ENCODE peak calls at places on chromosomes 16 and 17, in six cellular contexts. One of them, this sample, is unnamed.

GRCh38 chr17:83132251-83133081 is 53.1 kb downstream of the METRNL start:
- DNase-seq in fibroblast of lung: no peak
- DNase-seq in kidney: peak
- DNase-seq in keratinocyte: no peak
- DNase-seq in CD8-positive, alpha-beta T cell: no peak
- DNase-seq in brain microvascular endothelial cell: no peak
- DNase-seq in this sample: no peak

GRCh38 chr16:35881654-35882053 is 2422.2 kb downstream of the TP53TG3F start:
- DNase-seq in kidney: no peak
- DNase-seq in keratinocyte: no peak
- DNase-seq in fibroblast of lung: no peak
- DNase-seq in CD8-positive, alpha-beta T cell: no peak
- DNase-seq in brain microvascular endothelial cell: no peak
- DNase-seq in this sample: no peak

GRCh38 chr16:14117051-14117450 is 45.9 kb downstream of the MRTFB start:
- DNase-seq in keratinocyte: no peak
- DNase-seq in brain microvascular endothelial cell: no peak
- DNase-seq in kidney: no peak
- DNase-seq in fibroblast of lung: no peak
- DNase-seq in CD8-positive, alpha-beta T cell: no peak
- DNase-seq in this sample: no peak

GRCh38 chr17:1684307-1685189 is at the start of gene PRPF8:
- DNase-seq in brain microvascular endothelial cell: peak
- DNase-seq in kidney: peak
- DNase-seq in keratinocyte: peak
- DNase-seq in CD8-positive, alpha-beta T cell: peak
- DNase-seq in fibroblast of lung: peak
- DNase-seq in this sample: peak

GRCh38 chr16:74740795-74741304 is 33.8 kb downstream of the FA2H start:
- DNase-seq in fibroblast of lung: peak
- DNase-seq in keratinocyte: peak
- DNase-seq in kidney: peak
- DNase-seq in CD8-positive, alpha-beta T cell: no peak
- DNase-seq in brain microvascular endothelial cell: no peak
- DNase-seq in this sample: no peak

GRCh38 chr16:82609140-82609539 is 17.6 kb upstream of the CDH13 start:
- DNase-seq in kidney: peak
- DNase-seq in keratinocyte: no peak
- DNase-seq in fibroblast of lung: no peak
- DNase-seq in brain microvascular endothelial cell: no peak
- DNase-seq in CD8-positive, alpha-beta T cell: no peak
- DNase-seq in this sample: no peak

GRCh38 chr17:67779098-67779672 is 46.1 kb upstream of the BPTF start:
- DNase-seq in CD8-positive, alpha-beta T cell: peak
- DNase-seq in kidney: no peak
- DNase-seq in keratinocyte: no peak
- DNase-seq in fibroblast of lung: peak
- DNase-seq in brain microvascular endothelial cell: peak
- DNase-seq in this sample: peak

GRCh38 chr16:48576927-48577326 is 33.1 kb downstream of the N4BP1 start:
- DNase-seq in brain microvascular endothelial cell: no peak
- DNase-seq in keratinocyte: peak
- DNase-seq in fibroblast of lung: peak
- DNase-seq in CD8-positive, alpha-beta T cell: no peak
- DNase-seq in kidney: no peak
- DNase-seq in this sample: no peak

GRCh38 chr17:77446959-77447634 is 306.3 kb downstream of the SEC14L1 start:
- DNase-seq in brain microvascular endothelial cell: peak
- DNase-seq in CD8-positive, alpha-beta T cell: no peak
- DNase-seq in keratinocyte: no peak
- DNase-seq in kidney: no peak
- DNase-seq in fibroblast of lung: peak
- DNase-seq in this sample: no peak

GRCh38 chr17:77444653-77445029 is 303.9 kb downstream of the SEC14L1 start:
- DNase-seq in keratinocyte: no peak
- DNase-seq in brain microvascular endothelial cell: no peak
- DNase-seq in kidney: no peak
- DNase-seq in fibroblast of lung: peak
- DNase-seq in CD8-positive, alpha-beta T cell: no peak
- DNase-seq in this sample: no peak

GRCh38 chr17:77443743-77444260 is 303.0 kb downstream of the SEC14L1 start:
- DNase-seq in keratinocyte: no peak
- DNase-seq in brain microvascular endothelial cell: no peak
- DNase-seq in CD8-positive, alpha-beta T cell: no peak
- DNase-seq in fibroblast of lung: no peak
- DNase-seq in kidney: no peak
- DNase-seq in this sample: no peak

GRCh38 chr17:77445030-77445907 is 304.5 kb downstream of the SEC14L1 start:
- DNase-seq in fibroblast of lung: peak
- DNase-seq in brain microvascular endothelial cell: no peak
- DNase-seq in keratinocyte: no peak
- DNase-seq in CD8-positive, alpha-beta T cell: peak
- DNase-seq in kidney: no peak
- DNase-seq in this sample: no peak

DNA sequence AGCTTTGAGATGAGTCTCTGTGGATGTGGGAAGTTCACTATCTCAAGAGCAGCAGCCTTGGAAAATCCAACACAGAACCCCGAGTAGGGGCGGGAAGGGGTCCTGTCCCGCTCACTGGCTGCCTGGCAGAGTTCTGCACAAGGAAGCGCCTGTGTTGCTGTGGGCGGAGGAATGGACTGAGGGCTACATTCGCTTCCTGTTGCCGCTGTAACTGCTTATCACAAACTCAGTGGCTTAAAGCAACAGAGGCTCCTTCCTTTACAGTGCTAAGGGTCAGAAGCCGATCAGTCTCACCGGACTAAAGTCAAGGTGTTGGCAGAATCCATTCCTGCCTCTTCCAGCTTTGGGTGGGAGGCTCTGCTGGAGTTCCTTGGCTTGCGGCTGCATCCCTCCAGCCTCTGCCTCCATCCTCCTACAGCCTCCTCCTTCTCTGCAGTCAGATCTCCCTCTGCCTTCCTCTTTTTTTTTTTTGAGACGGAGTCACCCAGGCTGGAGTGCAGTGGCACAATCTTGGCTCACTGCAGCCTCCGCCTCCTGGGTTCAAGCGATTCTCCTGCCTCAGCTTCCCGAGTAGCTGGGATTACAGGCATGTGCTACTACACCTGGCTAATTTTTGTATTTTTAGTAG is 305.3 kb downstream of the SEC14L1 start:
- DNase-seq in fibroblast of lung: peak
- DNase-seq in keratinocyte: no peak
- DNase-seq in CD8-positive, alpha-beta T cell: peak
- DNase-seq in brain microvascular endothelial cell: peak
- DNase-seq in kidney: no peak
- DNase-seq in this sample: no peak
- TF ChIP-seq CTCF in fibroblast of lung: no peak
- TF ChIP-seq CTCF in keratinocyte: no peak
- TF ChIP-seq CTCF in CD8-positive, alpha-beta T cell: no peak
- TF ChIP-seq CTCF in brain microvascular endothelial cell: no peak
- TF ChIP-seq CTCF in kidney: no peak
- TF ChIP-seq CTCF in this sample: no peak

GRCh38 chr17:45847747-45848146 is 3.1 kb downstream of the SPPL2C start:
- DNase-seq in brain microvascular endothelial cell: no peak
- DNase-seq in keratinocyte: no peak
- DNase-seq in kidney: no peak
- DNase-seq in CD8-positive, alpha-beta T cell: no peak
- DNase-seq in fibroblast of lung: no peak
- DNase-seq in this sample: no peak
- TF ChIP-seq CTCF in brain microvascular endothelial cell: no peak
- TF ChIP-seq CTCF in keratinocyte: no peak
- TF ChIP-seq CTCF in kidney: no peak
- TF ChIP-seq CTCF in CD8-positive, alpha-beta T cell: no peak
- TF ChIP-seq CTCF in fibroblast of lung: no peak
- TF ChIP-seq CTCF in this sample: no peak

DNA sequence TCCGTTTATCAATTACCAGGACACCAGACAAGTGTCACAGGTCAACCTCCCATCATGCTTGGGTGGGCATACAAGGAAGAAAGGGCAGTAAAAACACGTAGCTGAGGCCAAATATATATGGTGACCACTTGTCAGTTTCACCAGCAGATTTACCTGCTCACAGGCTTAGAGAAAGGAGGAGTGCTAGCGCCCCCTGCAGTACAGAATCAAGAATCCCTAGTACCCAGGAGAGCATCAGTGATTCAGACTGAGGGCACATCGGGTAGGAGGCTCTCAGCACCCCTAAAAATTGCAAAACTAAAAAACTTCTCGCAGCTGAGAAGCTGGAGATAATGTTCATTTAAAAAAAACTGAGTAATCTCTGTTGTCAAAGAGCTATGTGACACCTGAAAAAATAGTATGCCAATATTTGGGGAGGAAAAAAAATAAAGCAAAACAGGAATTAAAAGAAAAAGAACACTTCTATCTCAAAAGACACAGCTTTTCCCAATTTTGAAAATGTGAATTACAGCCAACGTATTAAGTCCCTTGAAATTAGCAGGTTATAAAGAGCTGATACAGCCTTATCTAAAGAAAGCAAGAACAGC is 21.2 kb upstream of the MON1B start:
- DNase-seq in kidney: no peak
- DNase-seq in fibroblast of lung: peak
- DNase-seq in brain microvascular endothelial cell: peak
- DNase-seq in keratinocyte: no peak
- DNase-seq in CD8-positive, alpha-beta T cell: no peak
- DNase-seq in this sample: no peak
- TF ChIP-seq CTCF in kidney: peak
- TF ChIP-seq CTCF in fibroblast of lung: peak
- TF ChIP-seq CTCF in brain microvascular endothelial cell: peak
- TF ChIP-seq CTCF in keratinocyte: peak
- TF ChIP-seq CTCF in CD8-positive, alpha-beta T cell: peak
- TF ChIP-seq CTCF in this sample: peak

DNA sequence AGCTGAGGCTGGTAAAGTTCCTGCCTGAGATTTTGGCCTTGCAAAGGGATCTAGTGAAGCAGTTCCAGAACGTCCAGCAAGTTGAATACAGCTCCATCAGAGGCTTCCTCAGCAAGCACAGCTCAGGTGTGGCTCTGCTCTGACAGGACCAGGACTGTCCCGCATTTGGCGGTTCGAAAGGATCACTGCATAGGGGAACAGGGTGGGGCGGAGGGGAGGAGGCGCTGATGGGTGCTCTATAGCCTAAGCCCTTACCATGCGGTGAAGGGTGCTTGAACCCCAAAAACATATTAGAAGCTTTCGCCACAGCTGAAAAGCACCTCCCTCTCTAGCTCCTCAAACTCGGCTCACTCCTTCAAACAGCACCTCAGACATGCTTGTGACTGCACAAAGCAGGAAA is 29.9 kb upstream of the ENDOV start:
- DNase-seq in kidney: no peak
- DNase-seq in keratinocyte: no peak
- DNase-seq in brain microvascular endothelial cell: no peak
- DNase-seq in fibroblast of lung: no peak
- DNase-seq in CD8-positive, alpha-beta T cell: no peak
- DNase-seq in this sample: no peak
- TF ChIP-seq CTCF in kidney: no peak
- TF ChIP-seq CTCF in keratinocyte: no peak
- TF ChIP-seq CTCF in brain microvascular endothelial cell: no peak
- TF ChIP-seq CTCF in fibroblast of lung: no peak
- TF ChIP-seq CTCF in CD8-positive, alpha-beta T cell: no peak
- TF ChIP-seq CTCF in this sample: no peak

GRCh38 chr16:26770547-26770946 is 296.2 kb upstream of the C16orf82 start:
- DNase-seq in brain microvascular endothelial cell: no peak
- DNase-seq in kidney: no peak
- DNase-seq in CD8-positive, alpha-beta T cell: no peak
- DNase-seq in keratinocyte: no peak
- DNase-seq in fibroblast of lung: no peak
- DNase-seq in this sample: no peak

GRCh38 chr16:26762596-26762995 is 304.1 kb upstream of the C16orf82 start:
- DNase-seq in kidney: no peak
- DNase-seq in brain microvascular endothelial cell: no peak
- DNase-seq in CD8-positive, alpha-beta T cell: no peak
- DNase-seq in fibroblast of lung: no peak
- DNase-seq in keratinocyte: no peak
- DNase-seq in this sample: no peak

DNA sequence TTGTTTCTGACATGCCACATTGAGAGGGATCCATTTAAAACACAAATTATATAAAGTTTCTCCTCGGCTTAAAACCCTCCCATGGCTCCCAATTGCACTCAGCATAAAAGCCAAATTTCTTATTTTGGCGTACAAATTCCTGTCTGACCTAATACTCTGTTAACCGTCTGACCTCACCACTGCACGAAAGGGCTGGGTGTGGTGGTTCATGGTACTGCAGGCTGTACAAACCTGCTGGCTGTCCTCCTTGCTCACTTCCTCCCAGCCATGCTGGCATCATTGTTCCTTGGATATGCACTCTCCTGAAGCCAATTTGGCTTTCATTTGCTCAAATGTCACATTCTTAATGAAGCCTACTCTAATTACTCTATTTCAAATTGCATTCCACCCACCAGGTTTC is 301.6 kb upstream of the C16orf82 start:
- DNase-seq in CD8-positive, alpha-beta T cell: no peak
- DNase-seq in brain microvascular endothelial cell: no peak
- DNase-seq in fibroblast of lung: no peak
- DNase-seq in kidney: no peak
- DNase-seq in keratinocyte: no peak
- DNase-seq in this sample: no peak
- TF ChIP-seq CTCF in CD8-positive, alpha-beta T cell: peak
- TF ChIP-seq CTCF in brain microvascular endothelial cell: peak
- TF ChIP-seq CTCF in fibroblast of lung: peak
- TF ChIP-seq CTCF in kidney: peak
- TF ChIP-seq CTCF in keratinocyte: peak
- TF ChIP-seq CTCF in this sample: no peak

DNA sequence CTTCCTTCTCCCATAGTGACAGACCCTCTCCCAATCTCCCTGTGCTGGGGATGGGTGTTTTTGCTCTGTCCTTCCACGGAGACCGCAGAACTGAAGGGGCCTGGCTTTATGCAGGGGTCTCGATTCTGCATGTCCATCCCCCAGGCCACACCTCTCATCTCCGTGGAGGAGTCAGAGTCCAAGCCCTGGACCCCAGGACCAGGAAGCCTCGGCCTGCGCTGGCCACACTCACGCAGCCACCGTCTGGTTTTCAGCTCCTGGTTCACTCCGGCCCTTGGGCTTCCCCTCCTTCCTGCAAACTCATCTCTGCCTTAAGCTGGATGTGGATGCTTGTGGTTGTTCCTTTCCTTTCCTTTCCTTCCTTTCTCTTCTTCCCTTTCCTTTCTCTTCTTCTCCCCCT is 90.8 kb downstream of the MGAT5B start:
- DNase-seq in kidney: peak
- DNase-seq in brain microvascular endothelial cell: no peak
- DNase-seq in CD8-positive, alpha-beta T cell: no peak
- DNase-seq in fibroblast of lung: no peak
- DNase-seq in keratinocyte: no peak
- DNase-seq in this sample: no peak
- TF ChIP-seq CTCF in kidney: no peak
- TF ChIP-seq CTCF in brain microvascular endothelial cell: no peak
- TF ChIP-seq CTCF in CD8-positive, alpha-beta T cell: no peak
- TF ChIP-seq CTCF in fibroblast of lung: no peak
- TF ChIP-seq CTCF in keratinocyte: no peak
- TF ChIP-seq CTCF in this sample: no peak

GRCh38 chr17:53033297-53033696 is 789.4 kb upstream of the KIF2B start:
- DNase-seq in brain microvascular endothelial cell: no peak
- DNase-seq in keratinocyte: no peak
- DNase-seq in kidney: no peak
- DNase-seq in fibroblast of lung: no peak
- DNase-seq in CD8-positive, alpha-beta T cell: no peak
- DNase-seq in this sample: no peak

DNA sequence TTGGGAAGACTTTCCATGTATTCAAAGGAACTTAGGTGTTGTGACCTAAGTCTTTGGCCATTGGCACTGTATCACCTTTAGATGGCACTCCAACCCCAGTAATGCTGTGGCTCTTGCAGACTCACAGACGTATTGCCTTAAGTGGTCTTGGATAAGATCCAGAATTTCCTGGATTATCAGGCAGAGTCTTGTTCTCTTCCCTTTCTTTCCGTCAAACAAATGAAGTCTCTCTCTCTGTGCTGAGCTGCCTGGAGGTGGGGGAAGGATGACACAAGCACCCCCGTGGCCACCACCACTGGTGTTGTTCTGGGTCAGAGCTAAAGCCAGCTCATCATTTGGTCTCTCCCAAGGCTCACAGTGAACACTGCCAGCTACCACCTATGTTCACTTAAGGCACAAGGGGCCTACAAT is 789.9 kb upstream of the KIF2B start:
- DNase-seq in fibroblast of lung: peak
- DNase-seq in brain microvascular endothelial cell: no peak
- DNase-seq in CD8-positive, alpha-beta T cell: no peak
- DNase-seq in kidney: no peak
- DNase-seq in keratinocyte: peak
- DNase-seq in this sample: no peak
- TF ChIP-seq CTCF in fibroblast of lung: peak
- TF ChIP-seq CTCF in brain microvascular endothelial cell: peak
- TF ChIP-seq CTCF in CD8-positive, alpha-beta T cell: no peak
- TF ChIP-seq CTCF in kidney: peak
- TF ChIP-seq CTCF in keratinocyte: peak
- TF ChIP-seq CTCF in this sample: peak